ENCODE peak calls at places on chromosomes 2 and 18, in five cellular contexts. One of them, this sample, is unnamed.

GRCh38 chr18:77123313-77124231 is 9.0 kb downstream of the MBP start:
- DNase-seq in left ventricle myocardium inferior: no peak
- DNase-seq in KBM-7: no peak
- DNase-seq in RWPE1: no peak
- DNase-seq in lower lobe of right lung: no peak
- DNase-seq in this sample: no peak

GRCh38 chr2:65309699-65310098 is 82.1 kb downstream of the ACTR2 start:
- DNase-seq in left ventricle myocardium inferior: no peak
- DNase-seq in KBM-7: no peak
- DNase-seq in RWPE1: no peak
- DNase-seq in lower lobe of right lung: peak; percentile 70
- DNase-seq in this sample: no peak

GRCh38 chr2:10864888-10865551 is 46.7 kb upstream of the KCNF1 start:
- DNase-seq in left ventricle myocardium inferior: no peak
- DNase-seq in KBM-7: no peak
- DNase-seq in RWPE1: no peak
- DNase-seq in lower lobe of right lung: no peak
- DNase-seq in this sample: no peak

GRCh38 chr2:5696351-5696740 is 4.2 kb downstream of the SOX11 start:
- DNase-seq in left ventricle myocardium inferior: no peak
- DNase-seq in KBM-7: no peak
- DNase-seq in RWPE1: no peak
- DNase-seq in lower lobe of right lung: no peak
- DNase-seq in this sample: no peak

GRCh38 chr2:226575928-226576327 is 223.7 kb downstream of the IRS1 start:
- DNase-seq in left ventricle myocardium inferior: no peak
- DNase-seq in KBM-7: no peak
- DNase-seq in RWPE1: no peak
- DNase-seq in lower lobe of right lung: no peak
- DNase-seq in this sample: no peak

GRCh38 chr2:36456227-36456788 is 100.7 kb downstream of the CRIM1 start:
- DNase-seq in left ventricle myocardium inferior: peak; percentile 84
- DNase-seq in KBM-7: no peak
- DNase-seq in RWPE1: no peak
- DNase-seq in lower lobe of right lung: peak; percentile 63
- DNase-seq in this sample: peak; percentile 86

GRCh38 chr2:47201224-47201623 is 46.1 kb upstream of the STPG4 start:
- DNase-seq in left ventricle myocardium inferior: no peak
- DNase-seq in KBM-7: no peak
- DNase-seq in RWPE1: no peak
- DNase-seq in lower lobe of right lung: no peak
- DNase-seq in this sample: no peak

GRCh38 chr18:37537868-37538525 is 27.6 kb downstream of the CELF4 start:
- DNase-seq in left ventricle myocardium inferior: peak; percentile 72
- DNase-seq in KBM-7: peak; percentile 69
- DNase-seq in RWPE1: peak; percentile 52
- DNase-seq in lower lobe of right lung: peak; percentile 80
- DNase-seq in this sample: peak; percentile 78

GRCh38 chr18:22342625-22343024 is 75.1 kb downstream of the CTAGE1 start:
- DNase-seq in left ventricle myocardium inferior: no peak
- DNase-seq in KBM-7: no peak
- DNase-seq in RWPE1: peak; percentile 40
- DNase-seq in lower lobe of right lung: peak; percentile 81
- DNase-seq in this sample: no peak

GRCh38 chr2:233835230-233836186 is 18.8 kb downstream of the HJURP start:
- DNase-seq in left ventricle myocardium inferior: no peak
- DNase-seq in KBM-7: no peak
- DNase-seq in RWPE1: no peak
- DNase-seq in lower lobe of right lung: no peak
- DNase-seq in this sample: peak; percentile 44

GRCh38 chr2:110744429-110744828 is 12.1 kb downstream of the ACOXL start:
- DNase-seq in left ventricle myocardium inferior: no peak
- DNase-seq in KBM-7: peak; percentile 21
- DNase-seq in RWPE1: no peak
- DNase-seq in lower lobe of right lung: no peak
- DNase-seq in this sample: no peak

GRCh38 chr18:51537487-51537886 is 340.0 kb upstream of the MEX3C start:
- DNase-seq in left ventricle myocardium inferior: peak; percentile 21
- DNase-seq in KBM-7: peak; percentile 1
- DNase-seq in RWPE1: peak; percentile 20
- DNase-seq in lower lobe of right lung: no peak
- DNase-seq in this sample: no peak

GRCh38 chr2:121160366-121160765 is 124.6 kb downstream of the TFCP2L1 start:
- DNase-seq in left ventricle myocardium inferior: no peak
- DNase-seq in KBM-7: no peak
- DNase-seq in RWPE1: no peak
- DNase-seq in lower lobe of right lung: no peak
- DNase-seq in this sample: no peak

GRCh38 chr2:2877427-2877826 is 500.2 kb downstream of the EIPR1 start:
- DNase-seq in left ventricle myocardium inferior: no peak
- DNase-seq in KBM-7: no peak
- DNase-seq in RWPE1: no peak
- DNase-seq in lower lobe of right lung: no peak
- DNase-seq in this sample: no peak

GRCh38 chr2:25036221-25036559 is 5.7 kb upstream of the EFR3B start:
- DNase-seq in left ventricle myocardium inferior: no peak
- DNase-seq in KBM-7: no peak
- DNase-seq in RWPE1: no peak
- DNase-seq in lower lobe of right lung: no peak
- DNase-seq in this sample: no peak

GRCh38 chr2:158723921-158724802 is 71.0 kb upstream of the DAPL1 start:
- DNase-seq in left ventricle myocardium inferior: no peak
- DNase-seq in KBM-7: peak; percentile 9
- DNase-seq in RWPE1: no peak
- DNase-seq in lower lobe of right lung: no peak
- DNase-seq in this sample: no peak

GRCh38 chr2:176239016-176239415 is 30.2 kb upstream of the MTX2 start:
- DNase-seq in left ventricle myocardium inferior: no peak
- DNase-seq in KBM-7: no peak
- DNase-seq in RWPE1: no peak
- DNase-seq in lower lobe of right lung: no peak
- DNase-seq in this sample: no peak

GRCh38 chr2:152384992-152385391 is 50.0 kb downstream of the FMNL2 start:
- DNase-seq in left ventricle myocardium inferior: no peak
- DNase-seq in KBM-7: no peak
- DNase-seq in RWPE1: no peak
- DNase-seq in lower lobe of right lung: no peak
- DNase-seq in this sample: no peak

GRCh38 chr2:72933207-72933606 is 15.9 kb downstream of the EMX1 start:
- DNase-seq in left ventricle myocardium inferior: no peak
- DNase-seq in KBM-7: no peak
- DNase-seq in RWPE1: no peak
- DNase-seq in lower lobe of right lung: no peak
- DNase-seq in this sample: no peak

GRCh38 chr18:25827961-25828561 is 262.4 kb downstream of the SS18 start:
- DNase-seq in left ventricle myocardium inferior: no peak
- DNase-seq in KBM-7: no peak
- DNase-seq in RWPE1: no peak
- DNase-seq in lower lobe of right lung: no peak
- DNase-seq in this sample: no peak

GRCh38 chr18:56302161-56302560 is 336.2 kb downstream of the TXNL1 start:
- DNase-seq in left ventricle myocardium inferior: no peak
- DNase-seq in KBM-7: no peak
- DNase-seq in RWPE1: no peak
- DNase-seq in lower lobe of right lung: no peak
- DNase-seq in this sample: no peak

GRCh38 chr2:161580426-161580825 is 43.8 kb upstream of the SLC4A10 start:
- DNase-seq in left ventricle myocardium inferior: no peak
- DNase-seq in KBM-7: no peak
- DNase-seq in RWPE1: no peak
- DNase-seq in lower lobe of right lung: no peak
- DNase-seq in this sample: no peak

GRCh38 chr2:36336321-36336720 is 19.3 kb upstream of the CRIM1 start:
- DNase-seq in left ventricle myocardium inferior: no peak
- DNase-seq in KBM-7: no peak
- DNase-seq in RWPE1: no peak
- DNase-seq in lower lobe of right lung: no peak
- DNase-seq in this sample: no peak

GRCh38 chr2:233332125-233332524 is 22.2 kb upstream of the DGKD start:
- DNase-seq in left ventricle myocardium inferior: no peak
- DNase-seq in KBM-7: no peak
- DNase-seq in RWPE1: no peak
- DNase-seq in lower lobe of right lung: no peak
- DNase-seq in this sample: no peak

GRCh38 chr2:171244970-171245782 is 84.5 kb upstream of the TLK1 start:
- DNase-seq in left ventricle myocardium inferior: no peak
- DNase-seq in KBM-7: no peak
- DNase-seq in RWPE1: peak; percentile 30
- DNase-seq in lower lobe of right lung: no peak
- DNase-seq in this sample: no peak

GRCh38 chr2:223056656-223057418 is 4.8 kb downstream of the KCNE4 start:
- DNase-seq in left ventricle myocardium inferior: no peak
- DNase-seq in KBM-7: no peak
- DNase-seq in RWPE1: no peak
- DNase-seq in lower lobe of right lung: no peak
- DNase-seq in this sample: no peak

GRCh38 chr2:95277246-95277906 is 3.1 kb downstream of the PROM2 start:
- DNase-seq in left ventricle myocardium inferior: peak; percentile 5
- DNase-seq in KBM-7: no peak
- DNase-seq in RWPE1: peak; percentile 72
- DNase-seq in lower lobe of right lung: peak; percentile 53
- DNase-seq in this sample: peak; percentile 49

GRCh38 chr2:96916156-96917007 is 46.5 kb upstream of the SEMA4C start:
- DNase-seq in left ventricle myocardium inferior: no peak
- DNase-seq in KBM-7: no peak
- DNase-seq in RWPE1: no peak
- DNase-seq in lower lobe of right lung: no peak
- DNase-seq in this sample: no peak

GRCh38 chr2:16020389-16021008 is 80.1 kb downstream of the MYCN start:
- DNase-seq in left ventricle myocardium inferior: no peak
- DNase-seq in KBM-7: no peak
- DNase-seq in RWPE1: no peak
- DNase-seq in lower lobe of right lung: no peak
- DNase-seq in this sample: no peak

GRCh38 chr2:98849113-98849512 is 86.9 kb downstream of the CRACDL start:
- DNase-seq in left ventricle myocardium inferior: no peak
- DNase-seq in KBM-7: no peak
- DNase-seq in RWPE1: no peak
- DNase-seq in lower lobe of right lung: no peak
- DNase-seq in this sample: no peak

GRCh38 chr18:31302991-31303390 is 15.0 kb upstream of the DSG1 start:
- DNase-seq in left ventricle myocardium inferior: no peak
- DNase-seq in KBM-7: no peak
- DNase-seq in RWPE1: peak; percentile 68
- DNase-seq in lower lobe of right lung: no peak
- DNase-seq in this sample: no peak

GRCh38 chr2:40173276-40173675 is 278.6 kb downstream of the SLC8A1 start:
- DNase-seq in left ventricle myocardium inferior: no peak
- DNase-seq in KBM-7: no peak
- DNase-seq in RWPE1: no peak
- DNase-seq in lower lobe of right lung: no peak
- DNase-seq in this sample: no peak

This sample was measured in tibial artery.